ENCODE peak calls at places on chromosome 6, in five cellular contexts. E is body of pancreas, R is esophagus muscularis mucosa, N is suprapubic skin, L is GM23248. I is an unnamed sample.

GRCh38 chr6:112939543-112939942 is 592.4 kb downstream of the RFPL4B start:
- DNase-seq in E (peak; percentile 13), R (no peak), N (no peak), L (no peak), I (no peak)

GRCh38 chr6:138593100-138593877 is 94.0 kb upstream of the NHSL1 start:
- DNase-seq in E (peak; percentile 68), R (no peak), N (no peak), L (peak; percentile 98), I (no peak)

GRCh38 chr6:89243331-89243629 is 26.1 kb upstream of the GABRR1 start:
- DNase-seq in E (no peak), R (no peak), N (no peak), L (peak; percentile 59), I (no peak)

GRCh38 chr6:49550413-49551125 is at the start of gene C6orf141:
- DNase-seq in E (peak; percentile 52), R (no peak), N (no peak), L (peak; percentile 12), I (peak; percentile 73)

GRCh38 chr6:159988983-159989454 is 20.1 kb downstream of the IGF2R start:
- DNase-seq in E (no peak), R (no peak), N (no peak), L (peak; percentile 61), I (no peak)

GRCh38 chr6:42316390-42316970 is 98.8 kb upstream of the MRPS10 start:
- DNase-seq in E (peak; percentile 59), R (no peak), N (no peak), L (peak; percentile 61), I (peak; percentile 34)

GRCh38 chr6:137087902-137088301 is 43.1 kb upstream of the IL20RA start:
- DNase-seq in E (no peak), R (no peak), N (no peak), L (no peak), I (no peak)

GRCh38 chr6:156379392-156379910 is 397.7 kb upstream of the ARID1B start:
- DNase-seq in E (no peak), R (no peak), N (no peak), L (no peak), I (no peak)

GRCh38 chr6:109062756-109063352 is 31.8 kb downstream of the SESN1 start:
- DNase-seq in E (no peak), R (no peak), N (no peak), L (no peak), I (no peak)

GRCh38 chr6:117089604-117090003 is 175.8 kb upstream of the VGLL2 start:
- DNase-seq in E (no peak), R (no peak), N (no peak), L (no peak), I (no peak)

GRCh38 chr6:26363882-26364825 is 844 bp upstream of the BTN3A2 start:
- DNase-seq in E (no peak), R (no peak), N (no peak), L (peak; percentile 53), I (no peak)

GRCh38 chr6:46655803-46656202 is 3.0 kb downstream of the SLC25A27 start:
- DNase-seq in E (no peak), R (no peak), N (no peak), L (no peak), I (peak; percentile 57)

GRCh38 chr6:156013155-156013554 is 557.5 kb upstream of the NOX3 start:
- DNase-seq in E (no peak), R (no peak), N (no peak), L (no peak), I (no peak)

GRCh38 chr6:43468748-43469681 is 8.4 kb upstream of the TJAP1 start:
- DNase-seq in E (peak; percentile 14), R (no peak), N (no peak), L (no peak), I (no peak)

GRCh38 chr6:161035981-161036263 is 44.4 kb downstream of the MAP3K4 start:
- DNase-seq in E (no peak), R (no peak), N (no peak), L (no peak), I (no peak)

GRCh38 chr6:54084234-54084633 is 27.0 kb upstream of the MLIP start:
- DNase-seq in E (no peak), R (no peak), N (no peak), L (no peak), I (no peak)

GRCh38 chr6:140850438-140850837 is 1282.3 kb upstream of the GJE1 start:
- DNase-seq in E (no peak), R (no peak), N (no peak), L (peak; percentile 71), I (no peak)

GRCh38 chr6:42166444-42167141 is 6.6 kb upstream of the GUCA1A start:
- DNase-seq in E (peak; percentile 69), R (peak; percentile 95), N (no peak), L (peak; percentile 48), I (peak; percentile 95)

DNA sequence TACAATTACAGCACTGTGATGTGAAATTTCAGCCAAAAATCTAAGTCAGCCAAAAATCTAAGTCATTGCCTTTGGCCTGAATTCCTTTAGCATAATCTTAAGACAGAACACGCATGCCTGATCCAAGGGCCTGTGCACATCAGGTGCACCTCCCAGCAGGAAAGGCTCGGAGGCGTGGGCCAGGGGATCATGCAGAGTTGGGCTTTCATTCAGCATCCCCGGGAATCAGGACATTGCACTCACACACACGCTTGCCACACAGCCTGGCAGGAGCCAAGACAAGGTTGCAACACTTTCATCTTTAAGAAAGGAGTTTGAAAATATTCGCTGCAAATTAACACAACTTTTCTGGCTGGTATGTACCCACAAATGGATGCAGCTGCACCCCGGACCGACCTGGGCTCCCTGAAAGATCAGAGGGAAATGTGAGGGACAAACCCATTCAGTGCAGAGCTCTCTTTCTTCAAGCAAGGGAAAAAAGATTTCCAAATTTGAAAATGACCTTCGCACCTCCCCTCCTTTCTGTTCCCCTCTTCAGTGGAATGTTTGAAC is 48.8 kb downstream of the ERMARD start:
- DNase-seq in E (no peak), R (peak; percentile 92), N (peak; percentile 68), L (peak; percentile 44), I (no peak)
- H3K27ac ChIP-seq in E (peak overlapping the region; percentile 60), R (peak overlapping the region; percentile 52), N (no peak overlapping the region), L (no peak overlapping the region), I (no peak overlapping the region)

GRCh38 chr6:169093121-169093723 is 160.4 kb downstream of the THBS2 start:
- DNase-seq in E (no peak), R (peak; percentile 74), N (no peak), L (no peak), I (no peak)
- H3K27ac ChIP-seq in E (no peak overlapping the region), R (no peak overlapping the region), N (no peak overlapping the region), L (no peak overlapping the region), I (no peak overlapping the region)

GRCh38 chr6:36523936-36524499 is 23.3 kb downstream of the STK38 start:
- DNase-seq in E (no peak), R (no peak), N (no peak), L (no peak), I (no peak)

GRCh38 chr6:36525346-36525745 is 21.9 kb downstream of the STK38 start:
- DNase-seq in E (no peak), R (no peak), N (no peak), L (no peak), I (no peak)

GRCh38 chr6:36523451-36523850 is 23.8 kb downstream of the STK38 start:
- DNase-seq in E (no peak), R (no peak), N (no peak), L (no peak), I (no peak)

GRCh38 chr6:36524871-36525270 is 22.4 kb downstream of the STK38 start:
- DNase-seq in E (no peak), R (no peak), N (no peak), L (no peak), I (no peak)

GRCh38 chr6:36526066-36526465 is 21.2 kb downstream of the STK38 start:
- DNase-seq in E (no peak), R (no peak), N (no peak), L (no peak), I (no peak)
- H3K27ac ChIP-seq in E (no peak overlapping the region), R (no peak overlapping the region), N (no peak overlapping the region), L (no peak overlapping the region), I (no peak overlapping the region)

DNA sequence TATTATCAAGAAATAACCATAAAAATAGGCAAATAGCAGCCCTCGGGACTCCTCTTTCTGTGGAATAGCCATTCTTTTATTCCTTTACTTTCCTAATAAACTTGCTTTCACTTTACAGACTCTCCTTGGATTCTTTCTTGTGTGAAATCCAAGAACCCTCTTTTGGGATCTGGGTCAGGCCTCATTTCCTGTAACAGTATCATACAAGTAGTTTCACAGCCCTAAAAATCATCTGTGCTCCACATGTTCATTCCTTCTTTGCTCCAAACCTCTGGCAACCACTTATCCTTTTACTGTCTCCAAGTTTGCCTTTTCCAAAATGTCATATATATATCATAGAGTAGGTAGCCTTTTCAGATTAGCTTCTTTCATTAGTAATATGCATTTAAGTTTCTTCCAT is 13.5 kb upstream of the NT5E start:
- DNase-seq in E (no peak), R (no peak), N (no peak), L (peak; percentile 67), I (no peak)
- H3K27ac ChIP-seq in E (no peak overlapping the region), R (peak overlapping the region; percentile 11), N (peak overlapping the region; percentile 38), L (peak overlapping the region; percentile 53), I (no peak overlapping the region)

GRCh38 chr6:44921787-44922186 is 406.3 kb upstream of the RUNX2 start:
- DNase-seq in E (peak; percentile 78), R (no peak), N (no peak), L (no peak), I (no peak)
- H3K27ac ChIP-seq in E (no peak overlapping the region), R (no peak overlapping the region), N (no peak overlapping the region), L (no peak overlapping the region), I (no peak overlapping the region)

GRCh38 chr6:148526145-148526544 is 183.5 kb downstream of the SASH1 start:
- DNase-seq in E (no peak), R (no peak), N (no peak), L (no peak), I (no peak)

GRCh38 chr6:148524509-148524908 is 181.9 kb downstream of the SASH1 start:
- DNase-seq in E (no peak), R (no peak), N (no peak), L (peak; percentile 88), I (no peak)

GRCh38 chr6:148523551-148523950 is 180.9 kb downstream of the SASH1 start:
- DNase-seq in E (no peak), R (no peak), N (no peak), L (peak; percentile 47), I (no peak)

GRCh38 chr6:148524976-148525375 is 182.3 kb downstream of the SASH1 start:
- DNase-seq in E (no peak), R (no peak), N (no peak), L (peak; percentile 89), I (no peak)

DNA sequence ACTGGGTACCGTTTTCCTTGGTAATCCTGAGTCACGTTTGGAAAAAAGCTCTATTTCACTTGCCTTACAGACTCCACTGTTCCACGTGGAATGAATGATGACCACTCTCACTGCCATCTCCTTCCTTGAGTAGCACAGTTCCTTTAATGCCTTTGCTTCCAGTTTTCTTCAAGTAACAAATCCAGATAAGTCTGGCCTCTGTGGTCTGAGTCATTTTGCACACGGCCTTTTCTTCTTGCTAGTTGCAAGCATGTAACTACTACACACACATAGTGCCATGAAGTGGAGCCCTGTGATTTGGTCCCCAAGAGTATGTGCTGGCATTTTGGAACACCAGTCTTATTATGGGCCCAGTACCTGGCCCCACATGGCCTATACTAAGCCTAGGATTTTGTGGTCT is 182.8 kb downstream of the SASH1 start:
- DNase-seq in E (no peak), R (no peak), N (no peak), L (peak; percentile 91), I (no peak)
- H3K27ac ChIP-seq in E (no peak overlapping the region), R (peak overlapping the region; percentile 82), N (no peak overlapping the region), L (peak overlapping the region; percentile 100), I (no peak overlapping the region)

I was measured in WERI-Rb-1.